ENCODE peak calls at places on chromosomes 5 and 9, in four cellular contexts. One of them, this sample, is unnamed.

GRCh38 chr5:143986567-143987242 is 174.7 kb downstream of the HMHB1 start:
- DNase-seq in activated CD4-positive, alpha-beta T cell treated with anti-CD3 and anti-CD28 coated beads, Interleukin-2, amount 50 U/mL, for 1 hour: no peak
- DNase-seq in choroid plexus epithelial cell: peak; percentile 53
- DNase-seq in Caco-2: no peak
- DNase-seq in this sample: no peak

GRCh38 chr5:179124853-179125788 is 64.9 kb downstream of the ZNF354C start:
- DNase-seq in choroid plexus epithelial cell: no peak
- DNase-seq in Caco-2: no peak
- DNase-seq in activated CD4-positive, alpha-beta T cell treated with anti-CD3 and anti-CD28 coated beads, Interleukin-2, amount 50 U/mL, for 1 hour: no peak
- DNase-seq in this sample: no peak

GRCh38 chr5:139867581-139867980 is 72.0 kb downstream of the PSD2 start:
- DNase-seq in choroid plexus epithelial cell: no peak
- DNase-seq in Caco-2: no peak
- DNase-seq in activated CD4-positive, alpha-beta T cell treated with anti-CD3 and anti-CD28 coated beads, Interleukin-2, amount 50 U/mL, for 1 hour: no peak
- DNase-seq in this sample: no peak

GRCh38 chr5:110088676-110089436 is 399.1 kb downstream of the MAN2A1 start:
- DNase-seq in choroid plexus epithelial cell: no peak
- DNase-seq in Caco-2: no peak
- DNase-seq in activated CD4-positive, alpha-beta T cell treated with anti-CD3 and anti-CD28 coated beads, Interleukin-2, amount 50 U/mL, for 1 hour: no peak
- DNase-seq in this sample: no peak

GRCh38 chr5:67435007-67435406 is 238.4 kb upstream of the CD180 start:
- DNase-seq in choroid plexus epithelial cell: no peak
- DNase-seq in Caco-2: no peak
- DNase-seq in activated CD4-positive, alpha-beta T cell treated with anti-CD3 and anti-CD28 coated beads, Interleukin-2, amount 50 U/mL, for 1 hour: no peak
- DNase-seq in this sample: no peak

GRCh38 chr5:56088967-56089829 is 94.4 kb upstream of the IL6ST start:
- DNase-seq in Caco-2: peak; percentile 83
- DNase-seq in choroid plexus epithelial cell: peak; percentile 75
- DNase-seq in activated CD4-positive, alpha-beta T cell treated with anti-CD3 and anti-CD28 coated beads, Interleukin-2, amount 50 U/mL, for 1 hour: no peak
- DNase-seq in this sample: peak; percentile 65

GRCh38 chr9:114336157-114336556 is 6.5 kb downstream of the ORM2 start:
- DNase-seq in Caco-2: no peak
- DNase-seq in choroid plexus epithelial cell: no peak
- DNase-seq in activated CD4-positive, alpha-beta T cell treated with anti-CD3 and anti-CD28 coated beads, Interleukin-2, amount 50 U/mL, for 1 hour: no peak
- DNase-seq in this sample: no peak

GRCh38 chr9:128152781-128153116 is 3.5 kb downstream of the LCN2 start:
- DNase-seq in Caco-2: no peak
- DNase-seq in activated CD4-positive, alpha-beta T cell treated with anti-CD3 and anti-CD28 coated beads, Interleukin-2, amount 50 U/mL, for 1 hour: no peak
- DNase-seq in choroid plexus epithelial cell: no peak
- DNase-seq in this sample: no peak

GRCh38 chr5:9877473-9877872 is 247.3 kb upstream of the TAS2R1 start:
- DNase-seq in Caco-2: no peak
- DNase-seq in activated CD4-positive, alpha-beta T cell treated with anti-CD3 and anti-CD28 coated beads, Interleukin-2, amount 50 U/mL, for 1 hour: no peak
- DNase-seq in choroid plexus epithelial cell: peak; percentile 14
- DNase-seq in this sample: no peak

GRCh38 chr9:37992924-37993349 is 76.1 kb downstream of the SHB start:
- DNase-seq in activated CD4-positive, alpha-beta T cell treated with anti-CD3 and anti-CD28 coated beads, Interleukin-2, amount 50 U/mL, for 1 hour: no peak
- DNase-seq in Caco-2: no peak
- DNase-seq in choroid plexus epithelial cell: no peak
- DNase-seq in this sample: no peak

GRCh38 chr5:62937661-62938558 is 359.3 kb downstream of the LRRC70 start:
- DNase-seq in activated CD4-positive, alpha-beta T cell treated with anti-CD3 and anti-CD28 coated beads, Interleukin-2, amount 50 U/mL, for 1 hour: no peak
- DNase-seq in choroid plexus epithelial cell: peak; percentile 88
- DNase-seq in Caco-2: peak; percentile 82
- DNase-seq in this sample: peak; percentile 58

GRCh38 chr5:97093193-97093592 is 49.2 kb downstream of the LIX1 start:
- DNase-seq in choroid plexus epithelial cell: no peak
- DNase-seq in Caco-2: no peak
- DNase-seq in activated CD4-positive, alpha-beta T cell treated with anti-CD3 and anti-CD28 coated beads, Interleukin-2, amount 50 U/mL, for 1 hour: no peak
- DNase-seq in this sample: no peak

GRCh38 chr9:137396227-137396626 is 26.7 kb downstream of the EXD3 start:
- DNase-seq in Caco-2: peak; percentile 21
- DNase-seq in choroid plexus epithelial cell: peak; percentile 97
- DNase-seq in activated CD4-positive, alpha-beta T cell treated with anti-CD3 and anti-CD28 coated beads, Interleukin-2, amount 50 U/mL, for 1 hour: no peak
- DNase-seq in this sample: peak; percentile 70

GRCh38 chr9:74719306-74719705 is 168.4 kb downstream of the TRPM6 start:
- DNase-seq in Caco-2: no peak
- DNase-seq in choroid plexus epithelial cell: no peak
- DNase-seq in activated CD4-positive, alpha-beta T cell treated with anti-CD3 and anti-CD28 coated beads, Interleukin-2, amount 50 U/mL, for 1 hour: no peak
- DNase-seq in this sample: no peak

GRCh38 chr9:123637940-123638634 is 282.1 kb downstream of the CRB2 start:
- DNase-seq in Caco-2: no peak
- DNase-seq in choroid plexus epithelial cell: peak; percentile 12
- DNase-seq in activated CD4-positive, alpha-beta T cell treated with anti-CD3 and anti-CD28 coated beads, Interleukin-2, amount 50 U/mL, for 1 hour: no peak
- DNase-seq in this sample: no peak

GRCh38 chr5:123610209-123610608 is 98.2 kb downstream of the CSNK1G3 start:
- DNase-seq in Caco-2: no peak
- DNase-seq in activated CD4-positive, alpha-beta T cell treated with anti-CD3 and anti-CD28 coated beads, Interleukin-2, amount 50 U/mL, for 1 hour: no peak
- DNase-seq in choroid plexus epithelial cell: peak; percentile 45
- DNase-seq in this sample: no peak